ENCODE peak calls at places on chromosome 17, in five cellular contexts. F, V, Q, Z and U are unnamed samples.

GRCh38 chr17:42428141-42428944 is 5.3 kb upstream of the CAVIN1 start:
- DNase-seq in Z (peak), F (no peak), V (peak), Q (peak), U (peak)

GRCh38 chr17:43125967-43126910 is 1.1 kb upstream of the BRCA1 start:
- DNase-seq in F (no peak), Z (no peak), V (no peak), Q (no peak), U (no peak)

GRCh38 chr17:35918665-35919064 is 11.9 kb downstream of the RDM1 start:
- DNase-seq in Q (no peak), V (no peak), F (no peak), Z (no peak), U (no peak)

GRCh38 chr17:42421479-42422332 is 1.4 kb downstream of the CAVIN1 start:
- DNase-seq in V (no peak), F (no peak), Q (peak), Z (peak), U (no peak)

GRCh38 chr17:71764507-71764906 is 356.3 kb upstream of the SOX9 start:
- DNase-seq in Z (no peak), Q (peak), V (no peak), F (no peak), U (no peak)

GRCh38 chr17:63542942-63543821 is 7.1 kb upstream of the DCAF7 start:
- DNase-seq in V (no peak), F (no peak), Z (no peak), Q (no peak), U (no peak)

GRCh38 chr17:78040561-78041400 is 82.3 kb downstream of the TNRC6C start:
- DNase-seq in Z (peak), F (no peak), Q (peak), V (peak), U (peak)

GRCh38 chr17:82677353-82677925 is 21.1 kb downstream of the RAB40B start:
- DNase-seq in Q (no peak), V (no peak), Z (no peak), F (no peak), U (no peak)